ENCODE peak calls at places on chromosome 21, in eight cellular contexts. X, B, N, C, H, K, P and S are unnamed samples.
A peak's percentile ranks its signal among the peaks of the same experiment; 100 is the strongest.

GRCh38 chr21:35256468-35256988 is 207.4 kb upstream of the RUNX1 start:
- DNase-seq in X (peak; percentile 74), B (peak; percentile 79), N (peak; percentile 75), C (peak; percentile 99), H (no peak), K (no peak), P (peak; percentile 98), S (peak; percentile 97)

GRCh38 chr21:21845901-21846396 is 847.7 kb downstream of the NCAM2 start:
- DNase-seq in X (no peak), B (no peak), N (no peak), C (no peak), H (no peak), K (no peak), P (no peak), S (no peak)

GRCh38 chr21:38796426-38796825 is 9.3 kb upstream of the ETS2 start:
- DNase-seq in X (no peak), B (no peak), N (no peak), C (peak; percentile 79), H (no peak), K (no peak), P (no peak), S (no peak)

GRCh38 chr21:34724131-34724856 is 55.5 kb downstream of the CLIC6 start:
- DNase-seq in X (no peak), B (no peak), N (no peak), C (no peak), H (no peak), K (no peak), P (no peak), S (peak; percentile 13)

GRCh38 chr21:44425895-44426662 is 29.2 kb upstream of the LRRC3 start:
- DNase-seq in X (no peak), B (peak; percentile 37), N (no peak), C (no peak), H (no peak), K (no peak), P (no peak), S (no peak)

GRCh38 chr21:46118871-46119564 is 21.1 kb downstream of the COL6A2 start:
- DNase-seq in X (peak; percentile 18), B (peak; percentile 29), N (no peak), C (no peak), H (no peak), K (no peak), P (no peak), S (no peak)

GRCh38 chr21:43345746-43346409 is 81.1 kb downstream of the SIK1 start:
- DNase-seq in X (no peak), B (no peak), N (no peak), C (peak; percentile 68), H (no peak), K (no peak), P (no peak), S (no peak)

GRCh38 chr21:36757246-36757645 is 58.3 kb downstream of the SIM2 start:
- DNase-seq in X (no peak), B (no peak), N (no peak), C (no peak), H (no peak), K (no peak), P (no peak), S (no peak)

GRCh38 chr21:34691396-34692032 is 22.7 kb downstream of the CLIC6 start:
- DNase-seq in X (no peak), B (no peak), N (no peak), C (no peak), H (no peak), K (no peak), P (no peak), S (no peak)

GRCh38 chr21:25577765-25578069 is 29.6 kb downstream of the MRPL39 start:
- DNase-seq in X (no peak), B (no peak), N (no peak), C (no peak), H (no peak), K (no peak), P (no peak), S (no peak)

GRCh38 chr21:43884861-43885370 is 19.9 kb downstream of the AGPAT3 start:
- DNase-seq in X (no peak), B (peak; percentile 47), N (no peak), C (no peak), H (no peak), K (no peak), P (no peak), S (no peak)

GRCh38 chr21:35721701-35722100 is 338.6 kb downstream of the SETD4 start:
- DNase-seq in X (no peak), B (no peak), N (no peak), C (no peak), H (no peak), K (no peak), P (no peak), S (no peak)

GRCh38 chr21:29238967-29239289 is 59.8 kb upstream of the BACH1 start:
- DNase-seq in X (no peak), B (no peak), N (no peak), C (peak; percentile 78), H (no peak), K (no peak), P (no peak), S (no peak)

GRCh38 chr21:27329255-27329851 is 362.5 kb upstream of the ADAMTS5 start:
- DNase-seq in X (peak; percentile 28), B (no peak), N (no peak), C (no peak), H (no peak), K (no peak), P (no peak), S (peak; percentile 95)

GRCh38 chr21:34517491-34518245 is 5.7 kb upstream of the KCNE1 start:
- DNase-seq in X (no peak), B (no peak), N (no peak), C (no peak), H (no peak), K (no peak), P (no peak), S (no peak)

GRCh38 chr21:46515109-46515508 is 56.4 kb downstream of the DIP2A start:
- DNase-seq in X (no peak), B (no peak), N (peak; percentile 62), C (peak; percentile 35), H (no peak), K (peak; percentile 73), P (no peak), S (peak; percentile 59)

GRCh38 chr21:33402011-33402979 is 918 bp upstream of the IFNGR2 start:
- DNase-seq in X (peak; percentile 78), B (peak; percentile 81), N (peak; percentile 65), C (peak; percentile 60), H (no peak), K (no peak), P (no peak), S (peak; percentile 84)

GRCh38 chr21:42835211-42835610 is 44.1 kb downstream of the WDR4 start:
- DNase-seq in X (no peak), B (no peak), N (no peak), C (no peak), H (no peak), K (no peak), P (no peak), S (no peak)